ENCODE peak calls at places on chromosomes 7 and 10, in ten cellular contexts. U, S, B, W, T, N, J, P, X and Z are unnamed samples.

GRCh38 chr10:79488303-79488702 is 24.0 kb upstream of the EIF5AL1 start:
- DNase-seq in U (peak; percentile 36), S (peak; percentile 79), B (peak; percentile 45), W (peak; percentile 78), T (no peak), N (no peak), J (no peak), P (no peak), X (no peak), Z (peak; percentile 84)

GRCh38 chr7:156608176-156608478 is 32.4 kb upstream of the RNF32 start:
- DNase-seq in U (no peak), S (no peak), B (no peak), W (no peak), T (no peak), N (no peak), J (no peak), P (no peak), X (no peak), Z (no peak)

GRCh38 chr10:17212802-17213204 is 11.3 kb upstream of the TRDMT1 start:
- DNase-seq in U (no peak), S (no peak), B (no peak), W (no peak), T (no peak), N (no peak), J (no peak), P (no peak), X (no peak), Z (no peak)

GRCh38 chr10:77421576-77421975 is 216.0 kb downstream of the KCNMA1 start:
- DNase-seq in U (no peak), S (no peak), B (no peak), W (no peak), T (no peak), N (no peak), J (peak; percentile 62), P (no peak), X (no peak), Z (no peak)

GRCh38 chr10:14477408-14477710 is 146.6 kb upstream of the FRMD4A start:
- DNase-seq in U (no peak), S (no peak), B (no peak), W (no peak), T (no peak), N (no peak), J (no peak), P (no peak), X (no peak), Z (no peak)

GRCh38 chr7:115910541-115911164 is 119.9 kb downstream of the TFEC start:
- DNase-seq in U (no peak), S (no peak), B (no peak), W (no peak), T (no peak), N (no peak), J (peak; percentile 60), P (peak; percentile 48), X (no peak), Z (peak; percentile 8)

GRCh38 chr10:72086466-72087391 is 1.6 kb downstream of the SPOCK2 start:
- DNase-seq in U (no peak), S (no peak), B (no peak), W (peak; percentile 48), T (no peak), N (no peak), J (no peak), P (peak; percentile 75), X (peak; percentile 55), Z (no peak)

GRCh38 chr10:79244841-79245504 is 102.3 kb upstream of the PPIF start:
- DNase-seq in U (no peak), S (no peak), B (no peak), W (no peak), T (no peak), N (no peak), J (no peak), P (no peak), X (peak; percentile 52), Z (no peak)

GRCh38 chr10:77247076-77247561 is 390.5 kb downstream of the KCNMA1 start:
- DNase-seq in U (no peak), S (no peak), B (no peak), W (no peak), T (no peak), N (no peak), J (no peak), P (no peak), X (no peak), Z (peak; percentile 47)

GRCh38 chr10:28631896-28632596 is 45.3 kb upstream of the BAMBI start:
- DNase-seq in U (no peak), S (no peak), B (no peak), W (no peak), T (no peak), N (no peak), J (no peak), P (no peak), X (no peak), Z (no peak)

GRCh38 chr10:120455004-120455403 is 2.0 kb upstream of the PLPP4 start:
- DNase-seq in U (no peak), S (no peak), B (no peak), W (no peak), T (no peak), N (no peak), J (no peak), P (no peak), X (no peak), Z (no peak)

GRCh38 chr7:33262476-33262875 is 133.1 kb downstream of the BBS9 start:
- DNase-seq in U (no peak), S (no peak), B (no peak), W (no peak), T (no peak), N (no peak), J (no peak), P (no peak), X (no peak), Z (no peak)

GRCh38 chr7:45894665-45895062 is 6.4 kb downstream of the IGFBP1 start:
- DNase-seq in U (no peak), S (no peak), B (no peak), W (no peak), T (no peak), N (no peak), J (no peak), P (no peak), X (no peak), Z (no peak)